ENCODE peak calls at places on chromosomes 2 and 18, in seven cellular contexts. H is lower lobe of right lung; Y is astrocyte; L is fibroblast of lung; Z is effector memory CD4-positive, alpha-beta T cell; R is tibial artery; K is neural progenitor cell. U is an unnamed sample.

GRCh38 chr2:60717691-60718090 is 38.4 kb upstream of the PAPOLG start:
- DNase-seq in H (no peak), Z (no peak), K (no peak), R (peak; percentile 42), L (no peak), Y (no peak), U (no peak)

GRCh38 chr2:195509551-195509950 is 147.5 kb upstream of the SLC39A10 start:
- DNase-seq in Z (no peak), Y (no peak), H (no peak), K (no peak), L (no peak), R (no peak), U (no peak)

GRCh38 chr2:41966431-41966893 is 81.4 kb upstream of the PKDCC start:
- DNase-seq in R (peak; percentile 93), H (peak; percentile 61), Y (peak; percentile 98), Z (no peak), K (no peak), L (peak; percentile 99), U (peak; percentile 95)

GRCh38 chr2:232307854-232308253 is 70.7 kb upstream of the ALPP start:
- DNase-seq in H (no peak), R (no peak), K (no peak), Z (no peak), Y (no peak), L (no peak), U (no peak)

GRCh38 chr18:67001052-67001451 is 397.2 kb upstream of the CDH19 start:
- DNase-seq in H (no peak), R (no peak), L (peak; percentile 38), Z (no peak), K (no peak), Y (peak; percentile 35), U (no peak)

GRCh38 chr2:111157798-111158197 is 37.1 kb downstream of the BCL2L11 start:
- DNase-seq in R (no peak), Z (no peak), H (no peak), Y (no peak), K (no peak), L (no peak), U (no peak)

GRCh38 chr2:172204762-172205161 is 102.1 kb upstream of the DLX2 start:
- DNase-seq in R (no peak), Y (no peak), Z (no peak), L (no peak), K (no peak), H (no peak), U (no peak)

GRCh38 chr2:196480653-196481322 is 158.7 kb upstream of the CCDC150 start:
- DNase-seq in H (no peak), L (peak; percentile 43), K (no peak), R (no peak), Z (no peak), Y (peak; percentile 20), U (no peak)

GRCh38 chr18:9673296-9674251 is 34.5 kb upstream of the RAB31 start:
- DNase-seq in Y (peak; percentile 50), K (peak; percentile 44), Z (no peak), R (peak; percentile 26), L (peak; percentile 61), H (peak; percentile 75), U (no peak)

GRCh38 chr18:498901-499300 is 1.6 kb downstream of the COLEC12 start:
- DNase-seq in L (no peak), R (no peak), H (no peak), Y (no peak), Z (no peak), K (no peak), U (no peak)

GRCh38 chr2:157168501-157168900 is 89.0 kb upstream of the GALNT5 start:
- DNase-seq in Y (peak; percentile 33), H (no peak), K (no peak), L (peak; percentile 46), Z (no peak), R (no peak), U (no peak)

GRCh38 chr2:10016001-10016801 is 27.1 kb upstream of the KLF11 start:
- DNase-seq in Z (no peak), Y (no peak), L (no peak), H (peak; percentile 41), R (no peak), K (no peak), U (no peak)

GRCh38 chr2:119029297-119029696 is 87.3 kb downstream of the MARCO start:
- DNase-seq in Y (no peak), H (no peak), K (no peak), L (no peak), Z (no peak), R (no peak), U (no peak)

GRCh38 chr18:44958450-44958849 is 277.8 kb downstream of the SETBP1 start:
- DNase-seq in H (no peak), Z (no peak), L (peak; percentile 33), Y (peak; percentile 28), R (no peak), K (no peak), U (no peak)

GRCh38 chr2:201883970-201884369 is 77.6 kb downstream of the CDK15 start:
- DNase-seq in K (no peak), Y (no peak), L (peak; percentile 10), H (no peak), R (no peak), Z (no peak), U (no peak)

GRCh38 chr2:201881382-201881720 is 75.0 kb downstream of the CDK15 start:
- DNase-seq in R (no peak), H (no peak), Z (no peak), K (no peak), Y (no peak), L (peak; percentile 28), U (no peak)

GRCh38 chr2:201883559-201883958 is 77.2 kb downstream of the CDK15 start:
- DNase-seq in H (no peak), R (no peak), L (peak; percentile 57), Z (no peak), K (no peak), Y (peak; percentile 47), U (no peak)

GRCh38 chr2:201881731-201882130 is 75.4 kb downstream of the CDK15 start:
- DNase-seq in Y (no peak), L (no peak), R (no peak), H (no peak), Z (no peak), K (no peak), U (no peak)

DNA sequence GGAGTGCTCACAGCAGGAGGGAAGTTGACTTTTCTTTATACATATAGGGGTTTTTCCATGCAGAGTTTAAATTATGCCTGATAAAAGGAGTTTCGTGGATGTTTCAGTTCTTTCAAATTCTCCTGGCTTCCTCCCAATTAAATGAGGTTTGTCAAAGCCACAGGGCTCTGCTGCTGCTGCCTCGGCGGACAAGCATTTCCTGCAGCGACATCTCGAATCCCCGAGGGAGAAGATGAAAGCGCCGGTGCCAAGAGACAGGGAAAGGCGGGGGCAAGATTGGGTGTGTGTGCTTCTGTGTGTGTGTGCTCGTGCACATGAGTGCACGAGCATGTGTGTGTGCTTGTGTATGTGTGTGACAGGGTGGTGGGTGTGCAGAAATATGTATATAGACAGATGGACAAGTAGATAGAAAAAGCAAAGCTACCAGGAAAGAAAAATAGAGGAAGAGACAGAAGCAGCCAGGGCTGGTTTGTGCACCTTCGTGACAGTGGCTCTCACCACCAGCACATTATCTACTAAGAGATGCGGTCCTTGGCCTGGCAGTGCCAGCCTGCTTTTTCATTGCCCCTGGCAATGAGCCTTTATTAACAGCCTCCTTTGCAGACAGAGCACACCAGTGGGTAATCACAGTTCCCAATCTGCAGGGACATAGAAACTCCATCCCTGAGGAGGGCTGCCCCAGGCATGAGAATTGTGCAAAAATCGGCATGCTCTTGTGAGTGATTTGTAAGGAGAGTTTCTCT is 76.2 kb downstream of the CDK15 start:
- DNase-seq in K (peak; percentile 53), L (peak; percentile 74), Z (no peak), Y (peak; percentile 63), H (no peak), R (no peak), U (no peak)
- H3K27me3 ChIP-seq in K (no peaks in the 10 kb centered on the region), L (no peaks in the 10 kb centered on the region), Z (peaks cover 3% of the 10 kb centered on the region), Y (no peaks in the 10 kb centered on the region), H (peaks cover 11% of the 10 kb centered on the region), R (no peaks in the 10 kb centered on the region), U (no peaks in the 10 kb centered on the region)

GRCh38 chr2:3535794-3536681 is 16.7 kb upstream of the ADI1 start:
- DNase-seq in R (peak; percentile 71), H (peak; percentile 59), Z (no peak), L (peak; percentile 93), K (no peak), Y (peak; percentile 92), U (peak; percentile 86)

GRCh38 chr2:3533836-3534235 is 14.5 kb upstream of the ADI1 start:
- DNase-seq in H (no peak), Y (no peak), L (no peak), K (no peak), R (no peak), Z (no peak), U (no peak)

GRCh38 chr2:3534251-3534814 is 15.0 kb upstream of the ADI1 start:
- DNase-seq in Z (no peak), H (no peak), L (no peak), Y (no peak), R (no peak), K (no peak), U (no peak)

GRCh38 chr2:3536682-3537632 is 17.6 kb upstream of the ADI1 start:
- DNase-seq in K (peak; percentile 51), Y (peak; percentile 46), H (no peak), L (peak; percentile 62), Z (no peak), R (no peak), U (peak; percentile 72)

DNA sequence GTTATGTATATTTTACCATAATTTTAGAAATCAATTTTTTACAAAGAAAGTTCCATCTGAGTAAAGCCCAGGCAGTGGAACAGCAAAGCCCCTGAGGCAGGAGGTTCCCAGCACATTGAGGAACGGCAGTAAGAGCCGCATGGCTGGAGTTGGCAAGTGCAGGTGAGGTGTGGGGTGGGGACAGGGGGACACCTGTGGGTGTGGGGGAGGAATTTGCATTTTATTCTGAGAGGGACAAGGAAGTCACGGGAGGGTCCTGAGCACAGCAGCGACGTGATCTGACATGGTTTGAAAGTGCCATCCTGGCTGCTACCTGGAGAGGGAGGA is 16.1 kb upstream of the ADI1 start:
- DNase-seq in L (no peak), R (no peak), K (no peak), Z (no peak), H (no peak), Y (no peak), U (no peak)
- H3K4me3 ChIP-seq in L (peak overlapping the region; percentile 59), R (peak overlapping the region; percentile 56), K (no peak overlapping the region), Z (no peak overlapping the region), H (peak overlapping the region; percentile 48), Y (peak overlapping the region; percentile 54), U (peak overlapping the region; percentile 26)

DNA sequence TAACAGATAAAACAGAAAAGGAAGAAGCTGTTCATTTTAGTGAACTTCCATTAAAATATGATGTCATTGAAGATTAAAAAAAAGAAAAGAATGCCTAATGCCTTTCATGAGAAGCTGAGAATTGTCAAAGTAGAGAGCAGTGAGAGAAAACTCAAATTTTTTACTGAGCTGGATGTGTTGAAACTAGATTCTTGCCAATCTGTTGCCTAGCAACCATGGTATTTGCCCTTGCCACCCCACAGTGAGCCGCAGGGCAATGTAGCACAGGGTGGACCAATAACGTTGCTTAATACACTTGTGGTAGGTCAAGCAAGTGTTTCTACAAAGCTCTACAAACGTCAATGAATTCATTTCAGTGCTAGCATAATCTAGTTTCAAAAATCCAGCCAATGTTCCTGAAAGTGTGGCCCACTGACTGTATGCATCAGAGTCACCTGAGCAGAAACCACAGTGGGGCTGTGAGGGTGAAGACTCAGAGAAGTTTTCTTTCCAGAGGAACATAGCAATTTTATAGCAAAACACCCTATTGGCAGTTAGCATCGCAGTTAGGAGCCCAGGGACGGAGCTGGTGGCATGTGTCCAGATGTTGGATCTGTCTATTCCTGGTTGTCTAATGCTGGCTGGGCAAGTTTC is 132.3 kb downstream of the DOCK10 start:
- DNase-seq in Y (peak; percentile 82), L (peak; percentile 82), Z (peak; percentile 6), K (peak; percentile 27), H (peak; percentile 71), R (peak; percentile 73), U (peak; percentile 80)
- H3K27ac ChIP-seq in Y (no peak overlapping the region), L (peak overlapping the region; percentile 78), Z (no peak overlapping the region), K (no peak overlapping the region), H (peak overlapping the region; percentile 65), R (peak overlapping the region; percentile 87), U (peak overlapping the region; percentile 55)

GRCh38 chr2:131425191-131426021 is 50.5 kb upstream of the TUBA3D start:
- DNase-seq in Y (no peak), R (no peak), H (no peak), K (peak; percentile 39), L (no peak), Z (no peak), U (no peak)
- H3K27me3 ChIP-seq in Y (peaks cover 37% of the 10 kb centered on the region), R (peaks cover 18% of the 10 kb centered on the region), H (peaks cover 54% of the 10 kb centered on the region), K (peaks cover 65% of the 10 kb centered on the region), L (peaks cover 29% of the 10 kb centered on the region), Z (no peaks in the 10 kb centered on the region), U (no peaks in the 10 kb centered on the region)

U was measured in right atrium auricular region.